ENCODE peak calls at places on chromosome 21, in four cellular contexts. I is MM.1S, N is Karpas-422, B is tibial nerve. J is an unnamed sample.

GRCh38 chr21:31108969-31109368 is 70.7 kb upstream of the KRTAP19-8 start:
- DNase-seq in I (peak; percentile 76), N (peak; percentile 61), B (no peak), J (no peak)

GRCh38 chr21:28669978-28670377 is 322.7 kb downstream of the LTN1 start:
- DNase-seq in I (no peak), N (no peak), B (no peak), J (no peak)

GRCh38 chr21:44398499-44398898 is 45.1 kb downstream of the TRPM2 start:
- DNase-seq in I (no peak), N (no peak), B (no peak), J (no peak)

GRCh38 chr21:34132905-34133304 is 59.5 kb downstream of the MRPS6 start:
- DNase-seq in I (no peak), N (no peak), B (no peak), J (no peak)

GRCh38 chr21:43302769-43303168 is 124.2 kb downstream of the SIK1 start:
- DNase-seq in I (no peak), N (no peak), B (no peak), J (no peak)

GRCh38 chr21:39184050-39184980 is 1.1 kb upstream of the PSMG1 start:
- DNase-seq in I (peak; percentile 42), N (peak; percentile 66), B (no peak), J (no peak)

GRCh38 chr21:26892151-26892550 is 46.9 kb upstream of the ADAMTS1 start:
- DNase-seq in I (no peak), N (no peak), B (no peak), J (no peak)

GRCh38 chr21:38273745-38274544 is 17.2 kb downstream of the KCNJ15 start:
- DNase-seq in I (no peak), N (peak; percentile 37), B (peak; percentile 23), J (no peak)

GRCh38 chr21:44298301-44298700 is 1.6 kb upstream of the PFKL start:
- DNase-seq in I (peak; percentile 69), N (no peak), B (no peak), J (peak; percentile 47)

GRCh38 chr21:28871388-28872015 is 121.2 kb downstream of the LTN1 start:
- DNase-seq in I (no peak), N (no peak), B (no peak), J (no peak)

GRCh38 chr21:16708431-16708830 is 804.4 kb upstream of the CXADR start:
- DNase-seq in I (no peak), N (no peak), B (no peak), J (no peak)

DNA sequence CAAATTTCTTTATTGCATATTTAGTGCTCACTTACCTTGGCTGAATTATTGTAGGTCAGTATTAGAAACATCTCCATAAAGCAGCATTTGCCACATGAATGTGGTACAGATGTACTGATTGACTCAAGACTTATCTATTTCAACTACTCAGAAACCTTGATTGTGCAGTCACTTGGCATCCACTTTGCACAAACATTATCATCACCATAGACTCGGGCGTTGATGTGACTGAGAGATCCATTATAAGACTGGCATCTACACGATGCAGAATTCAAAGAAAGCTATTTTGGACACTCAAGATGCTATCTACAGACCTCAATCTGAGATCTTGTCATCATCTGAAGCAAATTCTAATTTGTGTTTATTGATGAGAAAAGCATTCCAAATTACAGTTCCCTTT is 102.8 kb upstream of the USP25 start:
- DNase-seq in I (no peak), N (no peak), B (no peak), J (no peak)
- H3K4me1 ChIP-seq in I (no peaks in the 10 kb centered on the region), N (no peaks in the 10 kb centered on the region), B (no peaks in the 10 kb centered on the region), J (no peaks in the 10 kb centered on the region)

GRCh38 chr21:45534591-45535331 is 7.5 kb downstream of the SLC19A1 start:
- DNase-seq in I (no peak), N (no peak), B (no peak), J (no peak)
- H3K4me1 ChIP-seq in I (no peaks in the 10 kb centered on the region), N (no peaks in the 10 kb centered on the region), B (peaks cover 4% of the 10 kb centered on the region), J (peaks cover 14% of the 10 kb centered on the region)

GRCh38 chr21:35988396-35989140 is 71.8 kb downstream of the SETD4 start:
- DNase-seq in I (no peak), N (no peak), B (no peak), J (no peak)
- H3K4me1 ChIP-seq in I (no peaks in the 10 kb centered on the region), N (no peaks in the 10 kb centered on the region), B (no peaks in the 10 kb centered on the region), J (no peaks in the 10 kb centered on the region)

GRCh38 chr21:45973475-45974072 is 8.0 kb upstream of the COL6A1 start:
- DNase-seq in I (peak; percentile 77), N (peak; percentile 42), B (peak; percentile 80), J (peak; percentile 75)
- H3K4me1 ChIP-seq in I (peaks cover 6% of the 10 kb centered on the region), N (no peaks in the 10 kb centered on the region), B (peaks cover 55% of the 10 kb centered on the region), J (peaks cover 39% of the 10 kb centered on the region)